ENCODE peak calls at places on chromosomes 12 and 14, in eight cellular contexts. F, K, Z, I, S, B, P and A are unnamed samples.

GRCh38 chr14:50967719-50968266 is 23.5 kb upstream of the PYGL start:
- DNase-seq in F (no peak), K (no peak), Z (no peak), I (no peak), S (no peak), B (no peak), P (no peak), A (no peak)

GRCh38 chr12:91037301-91037700 is 20.5 kb downstream of the KERA start:
- DNase-seq in F (no peak), K (no peak), Z (no peak), I (no peak), S (no peak), B (no peak), P (no peak), A (no peak)

GRCh38 chr12:1630081-1630826 is 1.2 kb downstream of the WNT5B start:
- DNase-seq in F (peak; percentile 58), K (no peak), Z (no peak), I (peak; percentile 87), S (peak; percentile 82), B (no peak), P (peak; percentile 39), A (peak; percentile 59)

GRCh38 chr12:27576667-27577347 is 52.8 kb downstream of the PPFIBP1 start:
- DNase-seq in F (no peak), K (no peak), Z (no peak), I (no peak), S (no peak), B (no peak), P (no peak), A (no peak)

GRCh38 chr12:11761869-11762567 is 112.5 kb downstream of the ETV6 start:
- DNase-seq in F (no peak), K (no peak), Z (no peak), I (no peak), S (no peak), B (no peak), P (no peak), A (peak; percentile 70)

GRCh38 chr12:58296818-58297217 is 355.5 kb downstream of the ATP23 start:
- DNase-seq in F (no peak), K (no peak), Z (no peak), I (no peak), S (no peak), B (no peak), P (no peak), A (no peak)

GRCh38 chr14:37470251-37470650 is 124.8 kb downstream of the FOXA1 start:
- DNase-seq in F (no peak), K (no peak), Z (no peak), I (no peak), S (no peak), B (no peak), P (no peak), A (no peak)

GRCh38 chr14:93234798-93235197 is 27.7 kb downstream of the UBR7 start:
- DNase-seq in F (peak; percentile 64), K (no peak), Z (no peak), I (no peak), S (no peak), B (no peak), P (no peak), A (no peak)

GRCh38 chr14:52552063-52552988 is at the start of the genes GPR137C and TXNDC16:
- DNase-seq in F (peak; percentile 99), K (peak; percentile 99), Z (peak; percentile 91), I (peak; percentile 98), S (peak; percentile 100), B (peak; percentile 100), P (peak; percentile 100), A (peak; percentile 100)

DNA sequence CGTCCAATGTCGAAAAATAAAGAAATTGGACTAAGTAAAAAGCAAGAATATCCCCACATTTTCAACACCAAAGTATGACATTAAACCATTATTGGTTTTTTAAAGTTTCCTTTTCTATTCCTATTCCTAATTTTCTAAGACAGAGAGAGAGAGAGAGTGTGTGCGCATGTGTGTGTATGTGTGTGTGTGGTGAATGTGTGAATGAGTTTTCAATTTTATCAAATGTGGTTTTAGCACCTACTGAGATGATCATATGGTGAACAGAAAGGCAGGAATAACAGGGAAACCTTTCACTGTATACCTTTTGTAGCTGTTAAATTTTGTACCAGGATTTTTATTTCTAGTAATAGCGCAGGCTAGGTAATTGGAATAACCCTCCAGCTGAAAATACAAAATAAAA is 80.4 kb upstream of the RAP1B start:
- DNase-seq in F (no peak), K (no peak), Z (no peak), I (no peak), S (no peak), B (no peak), P (no peak), A (no peak)
- H3K4me1 ChIP-seq in F (peaks cover 21% of the 10 kb centered on the region), K (no peaks in the 10 kb centered on the region), Z (no peaks in the 10 kb centered on the region), I (no peaks in the 10 kb centered on the region), S (peaks cover 4% of the 10 kb centered on the region), B (peaks cover 11% of the 10 kb centered on the region), P (no peaks in the 10 kb centered on the region), A (no peaks in the 10 kb centered on the region)

DNA sequence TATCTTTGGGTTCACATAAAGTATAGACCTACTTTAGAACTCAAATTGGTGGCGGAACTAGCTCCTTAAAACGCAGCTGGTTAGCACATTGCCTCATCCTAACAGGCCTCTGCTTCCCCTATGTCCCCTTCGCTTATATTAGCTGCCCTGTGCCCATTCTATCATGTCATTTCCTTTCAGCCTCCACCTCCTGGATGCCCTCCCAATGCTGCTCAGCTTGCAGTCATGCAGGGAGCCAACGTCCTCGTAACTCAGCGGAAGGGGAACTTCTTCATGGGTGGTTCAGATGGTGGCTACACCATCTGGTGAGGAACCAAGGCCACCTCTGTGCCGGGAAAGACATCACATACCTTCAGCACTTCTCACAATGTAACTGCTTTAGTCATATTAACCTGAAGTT is 3.5 kb downstream of the DAZAP2 start:
- DNase-seq in F (no peak), K (no peak), Z (no peak), I (no peak), S (peak; percentile 73), B (no peak), P (no peak), A (no peak)
- TF ChIP-seq EP300 in F (no peak), K (no peak), Z (no peak), I (no peak), S (no peak), B (no peak), P (no peak), A (no peak)

DNA sequence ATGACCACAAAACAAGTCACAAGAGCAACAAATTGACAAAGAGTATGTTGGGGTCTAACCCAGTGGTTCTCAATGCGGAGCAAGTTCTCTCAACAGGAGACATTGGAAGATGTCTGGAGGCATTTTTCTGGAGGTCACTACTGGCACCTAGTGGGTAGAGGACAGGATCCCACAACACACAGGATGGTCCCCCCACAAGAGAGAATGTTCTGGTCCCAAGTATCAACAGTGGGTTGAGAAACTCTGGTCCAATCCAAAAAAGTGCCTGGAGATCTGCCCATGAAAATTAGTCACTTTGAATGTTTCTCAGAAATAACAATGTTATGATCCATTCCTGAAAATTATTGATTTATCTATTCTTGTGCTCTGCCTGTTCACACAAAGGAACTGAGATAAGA is 3.3 kb downstream of the SSH1 start:
- DNase-seq in F (peak; percentile 82), K (peak; percentile 6), Z (no peak), I (no peak), S (peak; percentile 82), B (no peak), P (no peak), A (no peak)
- H3K4me1 ChIP-seq in F (peaks cover 73% of the 10 kb centered on the region), K (peaks cover 27% of the 10 kb centered on the region), Z (peaks cover 38% of the 10 kb centered on the region), I (peaks cover 63% of the 10 kb centered on the region), S (peaks cover 71% of the 10 kb centered on the region), B (peaks cover 49% of the 10 kb centered on the region), P (peaks cover 39% of the 10 kb centered on the region), A (peaks cover 8% of the 10 kb centered on the region)

DNA sequence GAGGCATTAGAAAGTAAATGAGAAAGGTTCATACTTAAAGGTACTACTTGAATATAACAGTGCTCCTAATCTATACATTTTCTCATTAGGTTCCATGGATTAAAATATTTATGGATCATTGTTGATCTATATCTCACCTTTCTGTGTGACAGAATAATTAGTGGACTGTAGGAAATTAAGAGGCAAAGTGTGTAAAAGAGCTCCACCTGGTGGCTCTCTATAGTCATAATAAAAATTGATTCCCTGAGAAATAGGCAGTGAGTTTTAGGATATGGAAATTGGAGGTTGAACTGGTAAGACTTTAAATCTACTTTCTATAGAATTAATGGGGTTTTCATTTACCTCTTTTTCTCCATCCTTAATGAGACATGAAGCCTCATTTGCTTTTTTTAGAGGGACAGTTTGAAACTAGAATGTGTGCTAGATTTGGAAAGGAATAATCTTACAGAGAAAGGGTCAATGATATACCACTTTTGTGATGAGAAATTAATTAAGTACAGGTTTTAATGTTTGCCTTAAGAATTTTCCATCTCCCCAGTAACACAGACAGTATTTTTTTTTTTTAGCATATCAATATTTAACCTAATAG is 11.8 kb upstream of the DERA start:
- DNase-seq in F (peak; percentile 35), K (peak; percentile 30), Z (peak; percentile 13), I (no peak), S (no peak), B (no peak), P (no peak), A (no peak)
- TF ChIP-seq EP300 in F (no peak), K (no peak), Z (no peak), I (no peak), S (no peak), B (no peak), P (no peak), A (no peak)

GRCh38 chr12:70307868-70308267 is 58.2 kb upstream of the KCNMB4 start:
- DNase-seq in F (no peak), K (no peak), Z (no peak), I (no peak), S (no peak), B (no peak), P (no peak), A (no peak)
- H3K4me1 ChIP-seq in F (no peaks in the 10 kb centered on the region), K (no peaks in the 10 kb centered on the region), Z (no peaks in the 10 kb centered on the region), I (no peaks in the 10 kb centered on the region), S (peaks cover 10% of the 10 kb centered on the region), B (no peaks in the 10 kb centered on the region), P (no peaks in the 10 kb centered on the region), A (peaks cover 10% of the 10 kb centered on the region)

GRCh38 chr12:8630131-8630530 is 17.5 kb upstream of the AICDA start:
- DNase-seq in F (no peak), K (no peak), Z (no peak), I (no peak), S (no peak), B (no peak), P (no peak), A (no peak)

GRCh38 chr12:8628731-8629130 is 16.1 kb upstream of the AICDA start:
- DNase-seq in F (no peak), K (no peak), Z (no peak), I (no peak), S (no peak), B (no peak), P (no peak), A (no peak)

DNA sequence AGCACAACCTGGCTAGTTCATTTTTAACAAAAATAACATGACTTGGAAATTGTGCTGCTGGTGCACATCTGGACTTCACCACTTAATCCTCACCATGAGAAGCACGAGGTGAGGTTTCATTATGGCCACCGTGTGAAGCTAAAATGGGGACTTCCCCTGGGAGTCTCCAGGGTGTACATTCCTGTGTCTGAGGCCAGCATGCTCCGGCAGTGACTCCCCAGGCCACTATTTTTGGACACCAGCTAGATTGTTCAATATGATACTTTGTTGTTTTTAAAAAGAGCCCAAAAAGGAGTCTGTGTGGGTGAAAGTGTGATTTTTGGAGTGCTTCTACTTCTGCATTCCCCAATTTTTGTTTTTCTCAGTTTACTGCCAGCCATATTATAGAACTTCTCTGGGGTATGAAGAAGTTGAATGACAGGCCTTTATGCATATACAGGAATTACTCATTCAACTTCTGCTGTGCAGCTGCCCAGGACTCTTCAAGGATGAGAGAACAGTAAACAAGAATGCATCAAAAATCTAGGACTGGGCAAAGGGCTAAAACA is 16.9 kb upstream of the AICDA start:
- DNase-seq in F (peak; percentile 18), K (no peak), Z (no peak), I (no peak), S (no peak), B (no peak), P (no peak), A (no peak)
- TF ChIP-seq EP300 in F (no peak), K (no peak), Z (no peak), I (no peak), S (no peak), B (no peak), P (no peak), A (no peak)

GRCh38 chr14:103116645-103117044 is 6.6 kb upstream of the TNFAIP2 start:
- DNase-seq in F (no peak), K (no peak), Z (no peak), I (peak; percentile 71), S (no peak), B (no peak), P (no peak), A (no peak)
- H3K4me1 ChIP-seq in F (peaks cover 91% of the 10 kb centered on the region), K (peaks cover 82% of the 10 kb centered on the region), Z (peaks cover 46% of the 10 kb centered on the region), I (peaks cover 26% of the 10 kb centered on the region), S (peaks cover 17% of the 10 kb centered on the region), B (peaks cover 61% of the 10 kb centered on the region), P (peaks cover 60% of the 10 kb centered on the region), A (peaks cover 50% of the 10 kb centered on the region)